ENCODE peak calls at places on chromosomes 2 and 18, in five cellular contexts. F is upper lobe of right lung, D is pancreas, R is cardiac fibroblast, H is GM13976. B is an unnamed sample.

GRCh38 chr2:238459081-238459629 is 32.4 kb downstream of the ASB1 start:
- DNase-seq in D (no peak), H (no peak), F (no peak), R (peak; percentile 97), B (no peak)

GRCh38 chr2:20925265-20925889 is 102.5 kb upstream of the LDAH start:
- DNase-seq in D (no peak), F (no peak), H (no peak), R (peak; percentile 3), B (peak; percentile 53)

GRCh38 chr2:36737131-36737750 is 40.7 kb downstream of the VIT start:
- DNase-seq in D (no peak), R (no peak), H (no peak), F (no peak), B (no peak)

GRCh38 chr2:80256396-80257167 is 48.0 kb downstream of the LRRTM1 start:
- DNase-seq in F (no peak), R (peak; percentile 16), D (no peak), H (no peak), B (peak; percentile 7)

GRCh38 chr18:34729264-34729663 is 19.2 kb downstream of the DTNA start:
- DNase-seq in F (no peak), D (no peak), H (peak; percentile 18), R (peak; percentile 51), B (peak; percentile 28)

GRCh38 chr18:13998571-13998970 is 83.2 kb upstream of the MC2R start:
- DNase-seq in F (no peak), D (no peak), H (no peak), R (no peak), B (no peak)

GRCh38 chr2:105454801-105455485 is 56.1 kb upstream of the FHL2 start:
- DNase-seq in F (no peak), R (peak; percentile 73), D (no peak), H (no peak), B (no peak)

GRCh38 chr18:49973592-49973991 is 160.3 kb upstream of the ACAA2 start:
- DNase-seq in R (no peak), H (no peak), F (no peak), D (no peak), B (no peak)

GRCh38 chr2:33230877-33231276 is 245.6 kb upstream of the RASGRP3 start:
- DNase-seq in F (no peak), R (no peak), H (no peak), D (no peak), B (no peak)

GRCh38 chr18:40415224-40415791 is 1539.7 kb upstream of the PIK3C3 start:
- DNase-seq in H (no peak), F (no peak), R (no peak), D (no peak), B (no peak)

GRCh38 chr2:158923180-158923594 is 45.3 kb upstream of the TANC1 start:
- DNase-seq in H (no peak), F (no peak), D (no peak), R (peak; percentile 45), B (no peak)

GRCh38 chr2:173881466-173881865 is 83.7 kb downstream of the SP3 start:
- DNase-seq in F (no peak), H (no peak), D (no peak), R (peak; percentile 80), B (no peak)

GRCh38 chr2:85187069-85187468 is 53.9 kb downstream of the TCF7L1 start:
- DNase-seq in F (no peak), D (no peak), H (no peak), R (no peak), B (no peak)

GRCh38 chr2:231308631-231309414 is 86.7 kb upstream of the B3GNT7 start:
- DNase-seq in D (no peak), F (no peak), H (no peak), R (peak; percentile 22), B (no peak)

GRCh38 chr2:201144101-201145051 is 28.4 kb downstream of the CFLAR start:
- DNase-seq in D (no peak), H (no peak), F (no peak), R (no peak), B (no peak)

GRCh38 chr18:25066536-25066935 is 285.4 kb downstream of the ZNF521 start:
- DNase-seq in R (peak; percentile 33), D (no peak), F (no peak), H (no peak), B (no peak)

GRCh38 chr2:238142382-238143205 is 4.1 kb downstream of the KLHL30 start:
- DNase-seq in H (no peak), F (no peak), D (no peak), R (no peak), B (no peak)

GRCh38 chr2:45935791-45936622 is 284.5 kb downstream of the PRKCE start:
- DNase-seq in H (peak; percentile 80), F (peak; percentile 93), R (peak; percentile 97), D (peak; percentile 88), B (peak; percentile 75)

GRCh38 chr2:159989249-159989648 is 73.2 kb downstream of the PLA2R1 start:
- DNase-seq in H (no peak), R (no peak), F (no peak), D (no peak), B (no peak)

GRCh38 chr2:40371525-40372277 is 80.2 kb downstream of the SLC8A1 start:
- DNase-seq in D (no peak), H (no peak), R (peak; percentile 74), F (no peak), B (peak; percentile 11)

GRCh38 chr18:43578636-43579203 is 301.4 kb upstream of the SYT4 start:
- DNase-seq in F (no peak), H (no peak), D (no peak), R (peak; percentile 3), B (peak; percentile 41)

GRCh38 chr2:170122883-170123547 is 54.9 kb upstream of the MYO3B start:
- DNase-seq in H (no peak), D (no peak), R (no peak), F (no peak), B (no peak)

GRCh38 chr2:8026381-8026780 is 655.5 kb upstream of the ID2 start:
- DNase-seq in H (no peak), R (no peak), D (no peak), F (no peak), B (no peak)

GRCh38 chr2:65072181-65072970 is 16.2 kb downstream of the CEP68 start:
- DNase-seq in F (no peak), D (no peak), R (no peak), H (no peak), B (no peak)

GRCh38 chr2:205763708-205764501 is 81.6 kb downstream of the NRP2 start:
- DNase-seq in R (peak; percentile 89), F (peak; percentile 74), H (no peak), D (peak; percentile 82), B (peak; percentile 96)

GRCh38 chr18:64219511-64219910 is 70.6 kb upstream of the LINC00305 start:
- DNase-seq in D (no peak), R (no peak), F (no peak), H (no peak), B (no peak)

GRCh38 chr2:163808406-163808805 is 72.6 kb upstream of the FIGN start:
- DNase-seq in H (no peak), R (peak; percentile 12), D (no peak), F (no peak), B (no peak)

GRCh38 chr2:160087854-160088745 is 25.7 kb upstream of the PLA2R1 start:
- DNase-seq in F (no peak), R (peak; percentile 43), D (no peak), H (no peak), B (no peak)

GRCh38 chr18:31417850-31418249 is 29.7 kb upstream of the DSG3 start:
- DNase-seq in D (no peak), F (no peak), H (no peak), R (no peak), B (no peak)

GRCh38 chr18:55861266-55861665 is 273.3 kb upstream of the TCF4 start:
- DNase-seq in R (peak; percentile 70), F (no peak), D (no peak), H (no peak), B (peak; percentile 42)

GRCh38 chr2:216807861-216808272 is 52.0 kb downstream of the TNP1 start:
- DNase-seq in H (no peak), D (no peak), R (peak; percentile 12), F (no peak), B (no peak)

GRCh38 chr18:36539674-36540073 is 242.2 kb downstream of the FHOD3 start:
- DNase-seq in F (no peak), H (no peak), R (no peak), D (no peak), B (no peak)

GRCh38 chr2:235803028-235803427 is 309.2 kb downstream of the AGAP1 start:
- DNase-seq in H (no peak), R (peak; percentile 30), D (no peak), F (no peak), B (no peak)
- TF ChIP-seq CTCF in H (no peak), R (no peak), D (no peak), F (no peak), B (no peak)

GRCh38 chr2:127027715-127028114 is 79.2 kb downstream of the BIN1 start:
- DNase-seq in F (no peak), H (no peak), R (no peak), D (no peak), B (no peak)
- TF ChIP-seq CTCF in F (no peak), H (no peak), R (no peak), D (no peak), B (no peak)

GRCh38 chr2:235642446-235643107 is 148.7 kb downstream of the AGAP1 start:
- DNase-seq in F (no peak), H (no peak), D (no peak), R (peak; percentile 52), B (no peak)
- TF ChIP-seq CTCF in F (peak; percentile 8), H (no peak), D (no peak), R (peak; percentile 51), B (no peak)

DNA sequence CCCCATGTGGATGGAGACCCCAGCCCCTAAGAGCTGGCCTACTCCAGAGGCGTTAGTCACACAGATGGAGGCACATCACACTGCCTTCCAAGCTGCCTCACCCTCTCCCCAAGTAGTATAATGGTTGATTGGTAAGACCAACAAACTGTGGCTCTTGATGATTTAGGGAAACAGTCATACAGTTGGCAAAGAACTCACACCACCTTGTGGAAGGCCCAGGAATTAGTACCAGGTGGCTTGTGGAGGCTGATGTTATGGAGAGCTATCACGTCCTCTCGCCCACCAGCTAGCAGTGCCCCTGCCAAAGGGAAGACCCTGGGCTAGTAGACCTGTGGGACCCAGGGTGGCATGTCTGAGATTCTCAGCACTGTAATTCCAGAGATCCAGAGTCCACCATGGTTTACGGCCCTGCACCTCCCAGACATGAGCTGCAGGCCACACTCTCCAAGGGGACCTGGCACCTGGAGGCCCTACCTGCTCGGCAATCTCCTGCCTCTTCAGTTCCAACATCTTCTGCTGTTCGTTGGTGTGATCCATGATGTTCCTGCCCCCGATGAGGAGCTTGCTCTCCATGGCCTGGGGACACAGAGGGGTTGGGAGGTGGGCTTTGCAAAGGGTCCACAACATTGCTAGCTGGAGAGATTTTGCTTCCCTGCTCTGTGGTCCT is 26.3 kb downstream of the KIF3C start:
- DNase-seq in H (no peak), F (no peak), D (no peak), R (no peak), B (no peak)
- TF ChIP-seq CTCF in H (peak; percentile 18), F (no peak), D (no peak), R (no peak), B (no peak)

GRCh38 chr2:112257575-112257974 is 2.7 kb upstream of the ZC3H8 start:
- DNase-seq in R (no peak), H (no peak), F (no peak), D (no peak), B (no peak)

GRCh38 chr2:112254466-112255240 is at the start of gene ZC3H8:
- DNase-seq in H (peak; percentile 100), R (peak; percentile 91), F (peak; percentile 98), D (peak; percentile 99), B (peak; percentile 96)

GRCh38 chr2:112253261-112253807 is 1.5 kb downstream of the ZC3H8 start:
- DNase-seq in R (no peak), H (no peak), F (no peak), D (no peak), B (no peak)

GRCh38 chr2:112256654-112257053 is 1.8 kb upstream of the ZC3H8 start:
- DNase-seq in R (no peak), H (no peak), D (no peak), F (no peak), B (no peak)

GRCh38 chr2:112255875-112256274 is 1.0 kb upstream of the ZC3H8 start:
- DNase-seq in H (no peak), D (no peak), F (no peak), R (no peak), B (no peak)
- TF ChIP-seq CTCF in H (no peak), D (no peak), F (no peak), R (no peak), B (no peak)